ENCODE peak calls at places on chromosomes 6 and 20, in eight cellular contexts. H is mesenchymal stem cell; Z is islet precursor cell; W is NCI-H460; I is amniotic stem cell; E is stimulated activated naive CD8-positive, alpha-beta T cell treated with anti-CD3 and anti-CD28 coated beads, Interleukin-15, Interleukin-2, amounts not matched to agents 100 U/mL and 50 U/mL, for 24 hours; O is stimulated activated CD4-positive, alpha-beta T cell treated with anti-CD3 and anti-CD28 coated beads, Interleukin-1b, Interleukin-23, amount 100 ng/mL, for 1 hour; C is amniotic epithelial cell. F is an unnamed sample.
A peak's percentile ranks its signal among the peaks of the same experiment; 100 is the strongest.

GRCh38 chr6:9083108-9083507 is 647.8 kb upstream of the SLC35B3 start:
- DNase-seq in H (no peak), Z (no peak), W (no peak), I (no peak), E (no peak), O (no peak), C (no peak), F (no peak)

GRCh38 chr6:161048636-161049035 is 57.1 kb downstream of the MAP3K4 start:
- DNase-seq in H (no peak), Z (no peak), W (no peak), I (peak; percentile 60), E (no peak), O (no peak), C (no peak), F (peak; percentile 61)

GRCh38 chr20:1434571-1435336 is 31.9 kb downstream of the NSFL1C start:
- DNase-seq in H (peak; percentile 97), Z (no peak), W (no peak), I (no peak), E (peak; percentile 65), O (peak; percentile 7), C (peak; percentile 96), F (peak; percentile 97)

GRCh38 chr6:150377211-150377781 is 8.5 kb downstream of the IYD start:
- DNase-seq in H (peak; percentile 3), Z (peak; percentile 72), W (no peak), I (no peak), E (no peak), O (no peak), C (no peak), F (no peak)

GRCh38 chr6:18752278-18753057 is 365.3 kb downstream of the RNF144B start:
- DNase-seq in H (no peak), Z (no peak), W (no peak), I (no peak), E (no peak), O (no peak), C (no peak), F (no peak)

GRCh38 chr20:62138204-62138543 is 5.0 kb downstream of the PSMA7 start:
- DNase-seq in H (no peak), Z (no peak), W (no peak), I (no peak), E (no peak), O (no peak), C (no peak), F (no peak)

GRCh38 chr20:60589624-60590023 is 631.4 kb downstream of the CDH26 start:
- DNase-seq in H (no peak), Z (no peak), W (peak; percentile 5), I (no peak), E (no peak), O (no peak), C (no peak), F (peak; percentile 2)

GRCh38 chr20:41003143-41003932 is 25.3 kb upstream of the TOP1 start:
- DNase-seq in H (peak; percentile 99), Z (no peak), W (peak; percentile 97), I (peak; percentile 86), E (peak; percentile 68), O (peak; percentile 20), C (peak; percentile 99), F (peak; percentile 98)

GRCh38 chr20:50019466-50020256 is 36.9 kb downstream of the SNAI1 start:
- DNase-seq in H (no peak), Z (peak; percentile 53), W (no peak), I (no peak), E (no peak), O (no peak), C (no peak), F (no peak)

GRCh38 chr6:42251911-42252637 is 34.4 kb upstream of the MRPS10 start:
- DNase-seq in H (peak; percentile 33), Z (no peak), W (no peak), I (no peak), E (no peak), O (no peak), C (peak; percentile 14), F (peak; percentile 57)

GRCh38 chr6:166786704-166787293 is 159.7 kb upstream of the RPS6KA2 start:
- DNase-seq in H (peak; percentile 70), Z (peak; percentile 46), W (peak; percentile 61), I (peak; percentile 68), E (no peak), O (no peak), C (peak; percentile 78), F (peak; percentile 72)

GRCh38 chr20:49526056-49526455 is 41.9 kb downstream of the PTGIS start:
- DNase-seq in H (no peak), Z (no peak), W (no peak), I (no peak), E (no peak), O (no peak), C (no peak), F (no peak)

GRCh38 chr6:72350256-72350875 is 271.5 kb upstream of the KCNQ5 start:
- DNase-seq in H (no peak), Z (no peak), W (no peak), I (no peak), E (no peak), O (no peak), C (no peak), F (no peak)

GRCh38 chr20:32505723-32506473 is 79.2 kb downstream of the NOL4L start:
- DNase-seq in H (no peak), Z (peak; percentile 42), W (no peak), I (no peak), E (no peak), O (no peak), C (no peak), F (no peak)

GRCh38 chr6:10603265-10603664 is 82.1 kb downstream of the GCNT2 start:
- DNase-seq in H (no peak), Z (no peak), W (no peak), I (no peak), E (no peak), O (no peak), C (no peak), F (no peak)

GRCh38 chr20:35306931-35307517 is 14.8 kb upstream of the FAM83C start:
- DNase-seq in H (peak; percentile 84), Z (peak; percentile 89), W (peak; percentile 59), I (no peak), E (peak; percentile 40), O (no peak), C (peak; percentile 87), F (peak; percentile 75)

GRCh38 chr6:159212881-159213280 is 43.7 kb downstream of the FNDC1 start:
- DNase-seq in H (no peak), Z (no peak), W (no peak), I (no peak), E (no peak), O (no peak), C (no peak), F (no peak)

GRCh38 chr20:48638546-48638945 is 189.3 kb downstream of the PREX1 start:
- DNase-seq in H (peak; percentile 79), Z (peak; percentile 70), W (no peak), I (no peak), E (no peak), O (no peak), C (peak; percentile 89), F (peak; percentile 77)

GRCh38 chr6:160069050-160069454 is 52.6 kb upstream of the SLC22A1 start:
- DNase-seq in H (no peak), Z (no peak), W (no peak), I (no peak), E (peak; percentile 30), O (no peak), C (no peak), F (no peak)

GRCh38 chr6:98945311-98946005 is 2.3 kb downstream of the FBXL4 start:
- DNase-seq in H (no peak), Z (no peak), W (no peak), I (no peak), E (no peak), O (no peak), C (no peak), F (no peak)

GRCh38 chr20:16243470-16243869 is 329.8 kb downstream of the KIF16B start:
- DNase-seq in H (no peak), Z (no peak), W (no peak), I (no peak), E (no peak), O (no peak), C (no peak), F (no peak)

GRCh38 chr6:63526931-63527330 is 45.3 kb upstream of the LOC128125822 start:
- DNase-seq in H (no peak), Z (no peak), W (no peak), I (no peak), E (no peak), O (no peak), C (no peak), F (no peak)

GRCh38 chr20:57899554-57899953 is 189.7 kb upstream of the PMEPA1 start:
- DNase-seq in H (no peak), Z (no peak), W (no peak), I (no peak), E (no peak), O (no peak), C (no peak), F (no peak)

GRCh38 chr20:52598306-52598705 is 373.9 kb upstream of the TSHZ2 start:
- DNase-seq in H (no peak), Z (no peak), W (no peak), I (no peak), E (no peak), O (no peak), C (no peak), F (no peak)